ENCODE peak calls at places on chromosome 18, in four cellular contexts. P is HL-60, E is K562, J is GM12878. B is an unnamed sample.

GRCh38 chr18:4658804-4659203 is 203.7 kb upstream of the DLGAP1 start:
- DNase-seq in E (no peak), P (no peak), J (no peak), B (no peak)

GRCh38 chr18:72667932-72668331 is 123.8 kb upstream of the CBLN2 start:
- DNase-seq in J (no peak), P (no peak), E (no peak), B (no peak)

GRCh38 chr18:22324191-22325131 is 93.3 kb downstream of the CTAGE1 start:
- DNase-seq in P (peak; percentile 52), E (no peak), J (no peak), B (no peak)

GRCh38 chr18:75247601-75248421 is 37.2 kb downstream of the TSHZ1 start:
- DNase-seq in E (no peak), P (peak; percentile 15), J (no peak), B (no peak)

GRCh38 chr18:21739604-21740473 is 753 bp upstream of the MIB1 start:
- DNase-seq in J (no peak), E (peak; percentile 39), P (peak; percentile 33), B (no peak)

GRCh38 chr18:76394780-76395476 is 100.1 kb downstream of the ZNF516 start:
- DNase-seq in J (no peak), E (no peak), P (peak; percentile 42), B (no peak)

GRCh38 chr18:12921178-12921577 is 26.6 kb upstream of the SEH1L start:
- DNase-seq in J (peak; percentile 36), P (no peak), E (no peak), B (no peak)

GRCh38 chr18:79545714-79546113 is 133.9 kb upstream of the CTDP1 start:
- DNase-seq in E (no peak), P (no peak), J (no peak), B (no peak)

GRCh38 chr18:21629089-21629832 is 17.1 kb downstream of the SNRPD1 start:
- DNase-seq in E (no peak), J (peak; percentile 67), P (no peak), B (no peak)

DNA sequence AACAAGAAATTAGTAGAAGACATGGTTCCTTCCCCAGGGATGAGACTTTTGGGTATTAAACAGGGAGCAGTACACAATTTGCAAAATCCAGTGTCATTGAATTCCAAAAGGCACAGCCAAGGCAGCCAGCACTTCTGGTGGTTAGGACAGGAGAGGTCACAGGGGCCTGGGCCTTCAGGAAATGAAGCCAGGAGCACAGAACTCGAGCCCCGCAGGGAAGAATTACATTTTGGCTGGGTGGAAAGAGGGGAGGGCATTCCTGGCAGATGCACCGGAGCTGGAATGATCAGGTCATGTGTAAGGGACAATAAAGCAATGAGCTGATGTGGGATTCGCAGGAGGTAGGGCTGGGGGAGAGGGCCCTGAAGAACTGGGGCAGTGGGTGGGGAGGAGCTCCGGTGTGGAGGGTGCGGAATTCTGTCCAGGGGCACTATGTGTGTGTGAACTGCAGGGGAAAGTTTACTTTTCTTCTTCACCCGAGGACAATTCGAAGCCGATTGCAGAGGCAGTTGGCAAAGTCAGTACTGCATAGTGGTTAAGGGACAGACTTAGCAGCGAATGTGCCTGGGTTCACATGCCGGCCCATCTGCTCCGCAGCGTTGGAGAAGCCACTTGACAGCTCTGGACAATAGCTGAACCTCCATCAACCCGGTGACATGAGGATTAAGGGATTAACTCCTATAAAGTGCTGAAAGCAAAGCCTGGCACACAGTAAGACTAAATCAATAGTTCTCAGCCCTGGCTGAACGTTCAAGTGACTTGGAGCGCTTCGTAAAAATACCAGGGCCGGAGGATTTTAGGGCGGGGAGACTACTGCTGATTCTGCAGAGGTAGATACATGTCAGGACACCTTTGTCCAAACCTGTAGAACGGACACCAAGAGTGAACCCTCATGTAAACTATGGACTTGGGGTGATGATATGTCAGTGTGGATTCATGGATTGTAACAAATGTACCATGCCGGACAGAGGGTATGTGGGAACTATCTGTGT is 36.4 kb downstream of the ALPK2 start:
- DNase-seq in E (no peak), P (no peak), J (no peak), B (no peak)
- TF ChIP-seq SPI1 in E (no peak), P (no peak), J (no peak), B (no peak)

GRCh38 chr18:24763765-24764548 is 303.5 kb downstream of the HRH4 start:
- DNase-seq in E (no peak), P (no peak), J (no peak), B (no peak)
- TF ChIP-seq SPI1 in E (no peak), P (no peak), J (no peak), B (no peak)

GRCh38 chr18:63831080-63831788 is 56.0 kb downstream of the SERPINB7 start:
- DNase-seq in P (peak; percentile 89), J (no peak), E (no peak), B (no peak)
- TF ChIP-seq SPI1 in P (peak; percentile 69), J (no peak), E (no peak), B (peak; percentile 61)

GRCh38 chr18:58362829-58363231 is 266.1 kb downstream of the ALPK2 start:
- DNase-seq in P (no peak), E (no peak), J (no peak), B (no peak)

GRCh38 chr18:58362027-58362575 is 266.8 kb downstream of the ALPK2 start:
- DNase-seq in E (no peak), P (no peak), J (no peak), B (no peak)

GRCh38 chr18:58361212-58361611 is 267.7 kb downstream of the ALPK2 start:
- DNase-seq in P (no peak), J (no peak), E (no peak), B (no peak)

GRCh38 chr18:58364867-58365533 is 263.9 kb downstream of the ALPK2 start:
- DNase-seq in E (no peak), P (no peak), J (no peak), B (no peak)

DNA sequence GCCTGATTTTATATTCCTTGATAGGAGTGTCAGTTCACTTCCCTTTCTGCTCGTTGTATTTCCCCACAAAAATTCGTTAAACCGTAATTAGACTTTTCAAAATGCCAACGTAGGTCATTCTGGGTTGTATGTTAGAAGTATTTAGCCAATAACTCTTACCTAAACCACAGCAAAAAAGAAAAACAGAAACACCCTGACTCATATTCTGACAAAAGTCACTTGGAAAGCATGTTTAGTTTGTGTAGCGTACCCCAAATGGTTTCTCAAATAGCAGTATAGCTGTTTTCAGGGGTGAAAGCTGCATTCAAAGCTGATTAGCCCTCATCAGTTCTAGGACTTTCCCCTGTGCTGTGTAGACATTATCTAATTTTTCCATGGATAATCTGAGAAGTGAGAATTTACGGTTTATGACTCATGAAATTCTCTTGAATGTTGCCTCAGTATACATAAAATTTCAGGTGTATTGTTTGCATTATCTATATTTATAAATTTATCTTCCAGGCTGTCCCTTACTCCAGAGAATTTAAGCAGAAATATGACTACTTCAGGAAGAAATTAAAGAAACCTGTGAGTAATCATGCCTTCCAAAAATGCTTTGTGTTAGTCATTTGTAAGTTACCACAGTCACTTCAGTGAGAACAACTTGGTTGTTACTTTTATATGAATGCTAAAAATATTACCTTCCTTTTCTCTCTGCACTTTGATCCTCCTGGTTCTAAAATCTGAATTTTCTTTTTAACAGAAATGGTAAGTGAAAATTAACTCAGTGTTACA is 264.9 kb downstream of the ALPK2 start:
- DNase-seq in P (no peak), E (no peak), J (no peak), B (no peak)
- TF ChIP-seq SPI1 in P (peak; percentile 35), E (no peak), J (no peak), B (no peak)

GRCh38 chr18:48939368-48940097 is 11.2 kb downstream of the SMAD7 start:
- DNase-seq in E (no peak), P (peak; percentile 31), J (no peak), B (no peak)
- TF ChIP-seq SPI1 in E (no peak), P (no peak), J (no peak), B (no peak)

GRCh38 chr18:49814147-49814499 is 790 bp upstream of the ACAA2 start:
- DNase-seq in J (no peak), P (no peak), E (peak; percentile 22), B (no peak)
- TF ChIP-seq SPI1 in J (no peak), P (no peak), E (no peak), B (no peak)

DNA sequence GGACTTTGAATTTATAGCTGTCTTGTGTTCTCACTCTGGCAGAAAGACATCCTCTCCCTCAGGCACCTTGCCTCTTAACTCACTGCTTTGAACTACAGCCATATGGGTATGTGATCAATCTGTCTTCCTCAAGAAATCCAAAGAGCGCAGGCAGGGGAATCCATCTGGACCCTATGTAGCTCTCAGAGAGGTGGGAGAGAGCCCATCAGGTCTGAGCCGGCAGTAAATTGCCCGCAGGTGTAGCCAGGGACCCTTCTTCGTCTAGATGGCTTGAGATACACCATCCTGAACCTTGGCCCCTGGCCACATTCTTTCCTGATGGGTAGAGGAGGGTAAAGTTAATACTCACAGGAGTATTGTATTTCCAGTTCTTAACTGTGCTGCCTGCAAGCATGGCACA is 101.8 kb downstream of the AQP4 start:
- DNase-seq in J (no peak), P (no peak), E (no peak), B (no peak)
- TF ChIP-seq SPI1 in J (no peak), P (no peak), E (no peak), B (no peak)